ENCODE peak calls at places on chromosome X, in nine cellular contexts. P is CD8-positive, alpha-beta T cell; I is kidney; S is GM12878; V is tibial nerve; J is endodermal cell; U is AG04450; A is left lung; D is astrocyte of the cerebellum. R is an unnamed sample.

GRCh38 chrX:88660836-88661235 is 86.2 kb upstream of the CPXCR1 start:
- DNase-seq in P (no peak), I (no peak), S (no peak), V (no peak), J (no peak), U (no peak), A (no peak), D (no peak), R (no peak)

GRCh38 chrX:107396235-107396634 is 53.2 kb upstream of the FRMPD3 start:
- DNase-seq in P (no peak), I (no peak), S (no peak), V (no peak), J (no peak), U (no peak), A (no peak), D (no peak), R (no peak)

GRCh38 chrX:47849776-47850175 is 13.1 kb downstream of the ZNF81 start:
- DNase-seq in P (no peak), I (no peak), S (no peak), V (no peak), J (no peak), U (no peak), A (no peak), D (no peak), R (no peak)

GRCh38 chrX:8987672-8988250 is 46.2 kb downstream of the FAM9B start:
- DNase-seq in P (peak; percentile 24), I (peak; percentile 45), S (no peak), V (no peak), J (no peak), U (no peak), A (no peak), D (no peak), R (no peak)

GRCh38 chrX:130974323-130974722 is 71.3 kb upstream of the ENOX2 start:
- DNase-seq in P (no peak), I (no peak), S (no peak), V (no peak), J (no peak), U (no peak), A (no peak), D (peak; percentile 12), R (no peak)

GRCh38 chrX:124592745-124593144 is 246.4 kb downstream of the SH2D1A start:
- DNase-seq in P (no peak), I (no peak), S (no peak), V (no peak), J (no peak), U (no peak), A (no peak), D (no peak), R (no peak)

GRCh38 chrX:125295337-125295736 is 24.3 kb upstream of the TEX13C start:
- DNase-seq in P (no peak), I (no peak), S (no peak), V (no peak), J (no peak), U (no peak), A (no peak), D (no peak), R (no peak)

GRCh38 chrX:9873952-9874351 is 87.7 kb downstream of the SHROOM2 start:
- DNase-seq in P (no peak), I (no peak), S (no peak), V (no peak), J (peak; percentile 77), U (no peak), A (no peak), D (no peak), R (peak; percentile 31)

GRCh38 chrX:15334561-15334960 is 762 bp downstream of the PIGA start:
- DNase-seq in P (no peak), I (no peak), S (no peak), V (no peak), J (no peak), U (no peak), A (no peak), D (no peak), R (no peak)

GRCh38 chrX:68824152-68824433 is 4.7 kb upstream of the EFNB1 start:
- DNase-seq in P (no peak), I (no peak), S (no peak), V (no peak), J (no peak), U (no peak), A (no peak), D (no peak), R (no peak)

GRCh38 chrX:23952984-23953907 is 45.4 kb downstream of the CXorf58 start:
- DNase-seq in P (peak; percentile 0), I (no peak), S (peak; percentile 21), V (peak; percentile 4), J (peak; percentile 81), U (no peak), A (no peak), D (no peak), R (no peak)

GRCh38 chrX:153909024-153909979 is 4.8 kb downstream of the AVPR2 start:
- DNase-seq in P (no peak), I (no peak), S (no peak), V (no peak), J (peak; percentile 81), U (no peak), A (no peak), D (no peak), R (no peak)

GRCh38 chrX:7278356-7278755 is 130.4 kb upstream of the PUDP start:
- DNase-seq in P (no peak), I (no peak), S (no peak), V (no peak), J (no peak), U (no peak), A (no peak), D (no peak), R (no peak)

GRCh38 chrX:134969726-134970125 is 21.1 kb upstream of the SMIM10 start:
- DNase-seq in P (no peak), I (no peak), S (no peak), V (peak; percentile 14), J (no peak), U (no peak), A (no peak), D (no peak), R (no peak)

GRCh38 chrX:150767045-150767395 is 73.8 kb downstream of the MTMR1 start:
- DNase-seq in P (no peak), I (peak; percentile 64), S (no peak), V (peak; percentile 11), J (peak; percentile 57), U (no peak), A (no peak), D (no peak), R (no peak)

GRCh38 chrX:41145920-41146608 is 60.8 kb downstream of the USP9X start:
- DNase-seq in P (no peak), I (no peak), S (no peak), V (no peak), J (no peak), U (peak; percentile 43), A (no peak), D (peak; percentile 87), R (no peak)
- TF ChIP-seq CTCF in P (no peak), I (no peak), S (no peak), V (no peak), J (peak; percentile 18), U (no peak), A (no peak), D (no peak), R (no peak)

GRCh38 chrX:49233887-49234555 is 881 bp upstream of the CACNA1F start:
- DNase-seq in P (no peak), I (peak; percentile 70), S (no peak), V (no peak), J (no peak), U (no peak), A (no peak), D (no peak), R (no peak)

GRCh38 chrX:49238735-49239134 is 3.5 kb downstream of the CCDC22 start:
- DNase-seq in P (no peak), I (peak; percentile 20), S (no peak), V (no peak), J (no peak), U (no peak), A (no peak), D (no peak), R (no peak)

GRCh38 chrX:49232525-49232924 is 615 bp downstream of the CACNA1F start:
- DNase-seq in P (no peak), I (no peak), S (no peak), V (no peak), J (no peak), U (no peak), A (no peak), D (no peak), R (no peak)

GRCh38 chrX:49233176-49233575 is at the start of gene CACNA1F:
- DNase-seq in P (no peak), I (peak; percentile 23), S (no peak), V (no peak), J (no peak), U (no peak), A (no peak), D (no peak), R (no peak)

GRCh38 chrX:49237060-49237459 is 1.8 kb downstream of the CCDC22 start:
- DNase-seq in P (no peak), I (no peak), S (no peak), V (no peak), J (no peak), U (no peak), A (peak; percentile 37), D (no peak), R (no peak)
- H3K4me3 ChIP-seq in P (no peak overlapping the region), I (no peak overlapping the region), S (peak overlapping the region; percentile 62), V (no peak overlapping the region), J (no peak overlapping the region), U (no peak overlapping the region), A (no peak overlapping the region), D (no peak overlapping the region), R (no peak overlapping the region)

GRCh38 chrX:56788717-56789122 is 59.7 kb downstream of the NBDY start:
- DNase-seq in P (no peak), I (peak; percentile 26), S (no peak), V (peak; percentile 40), J (no peak), U (no peak), A (peak; percentile 20), D (no peak), R (no peak)
- TF ChIP-seq CTCF in P (no peak), I (no peak), S (peak; percentile 69), V (no peak), J (no peak), U (no peak), A (no peak), D (no peak), R (no peak)

GRCh38 chrX:49040376-49040955 is 2.7 kb downstream of the TFE3 start:
- DNase-seq in P (no peak), I (no peak), S (no peak), V (no peak), J (no peak), U (no peak), A (no peak), D (no peak), R (no peak)

GRCh38 chrX:49042581-49043219 is 457 bp downstream of the TFE3 start:
- DNase-seq in P (no peak), I (peak; percentile 82), S (no peak), V (no peak), J (no peak), U (no peak), A (no peak), D (no peak), R (no peak)

GRCh38 chrX:49041683-49042529 is 1.3 kb downstream of the TFE3 start:
- DNase-seq in P (no peak), I (no peak), S (no peak), V (peak; percentile 26), J (peak; percentile 62), U (peak; percentile 29), A (no peak), D (no peak), R (no peak)

GRCh38 chrX:49037883-49038475 is 5.2 kb downstream of the TFE3 start:
- DNase-seq in P (no peak), I (no peak), S (no peak), V (no peak), J (no peak), U (peak; percentile 16), A (no peak), D (no peak), R (no peak)

GRCh38 chrX:49039598-49040375 is 3.4 kb downstream of the TFE3 start:
- DNase-seq in P (no peak), I (peak; percentile 92), S (no peak), V (peak; percentile 69), J (peak; percentile 96), U (peak; percentile 81), A (peak; percentile 86), D (peak; percentile 80), R (peak; percentile 52)
- H3K4me3 ChIP-seq in P (no peak overlapping the region), I (peak overlapping the region; percentile 38), S (peak overlapping the region; percentile 17), V (no peak overlapping the region), J (peak overlapping the region; percentile 88), U (peak overlapping the region; percentile 79), A (no peak overlapping the region), D (peak overlapping the region; percentile 70), R (no peak overlapping the region)